ENCODE peak calls at places on chromosomes 6 and 20, in nine cellular contexts. L is AG04449; R is NCI-H2029 treated with DMSO at 0.1 percent for 48 hours; B is stomach; J is SW 1271; A is RPMI8226; S is iPS DF 6.9; O is AG20443; Y is CD8-positive, alpha-beta T cell. M is an unnamed sample.
A peak's percentile ranks its signal among the peaks of the same experiment; 100 is the strongest.

GRCh38 chr20:46523696-46524328 is 10.5 kb upstream of the ZNF334 start:
- DNase-seq in O (no peak), R (no peak), Y (no peak), B (no peak), A (peak; percentile 33), S (no peak), L (no peak), J (no peak), M (no peak)

GRCh38 chr6:146887447-146888077 is 288.8 kb downstream of the ADGB start:
- DNase-seq in J (no peak), S (no peak), Y (no peak), B (no peak), A (no peak), R (no peak), O (no peak), L (no peak), M (no peak)

GRCh38 chr6:28542440-28543293 is 17.0 kb downstream of the GPX5 start:
- DNase-seq in O (peak; percentile 40), A (peak; percentile 85), B (no peak), R (no peak), S (peak; percentile 91), L (peak; percentile 70), Y (peak; percentile 37), J (peak; percentile 77), M (peak; percentile 50)

GRCh38 chr6:87183687-87184086 is 28.3 kb downstream of the ZNF292 start:
- DNase-seq in A (no peak), Y (no peak), R (no peak), J (no peak), O (peak; percentile 14), L (no peak), S (no peak), B (no peak), M (no peak)

GRCh38 chr6:44829811-44830210 is 442.3 kb downstream of the CDC5L start:
- DNase-seq in A (no peak), B (no peak), S (no peak), J (no peak), O (peak; percentile 10), R (no peak), L (no peak), Y (no peak), M (no peak)

GRCh38 chr20:16575390-16576140 is 2.3 kb upstream of the KIF16B start:
- DNase-seq in S (no peak), R (no peak), Y (no peak), L (no peak), A (no peak), O (no peak), J (no peak), B (no peak), M (no peak)

GRCh38 chr20:32480361-32481199 is 104.6 kb downstream of the NOL4L start:
- DNase-seq in Y (no peak), A (no peak), B (no peak), S (no peak), R (no peak), J (no peak), O (no peak), L (no peak), M (no peak)

GRCh38 chr20:24608926-24609667 is 139.7 kb downstream of the SYNDIG1 start:
- DNase-seq in A (no peak), B (no peak), O (no peak), Y (no peak), J (no peak), S (no peak), L (no peak), R (no peak), M (no peak)

GRCh38 chr6:129236110-129236509 is 353.2 kb downstream of the LAMA2 start:
- DNase-seq in Y (no peak), L (no peak), A (peak; percentile 12), J (no peak), B (no peak), R (no peak), O (no peak), S (no peak), M (no peak)

GRCh38 chr20:58545565-58546195 is 30.5 kb upstream of the APCDD1L start:
- DNase-seq in A (no peak), L (no peak), Y (no peak), J (no peak), R (no peak), S (no peak), O (no peak), B (peak; percentile 18), M (no peak)

GRCh38 chr6:53410508-53411258 is 61.9 kb upstream of the ELOVL5 start:
- DNase-seq in O (peak; percentile 65), R (peak; percentile 4), S (peak; percentile 16), J (no peak), B (peak; percentile 33), L (no peak), Y (peak; percentile 66), A (peak; percentile 59), M (peak; percentile 66)

GRCh38 chr6:166307082-166307980 is 861 bp downstream of the PRR18 start:
- DNase-seq in S (no peak), J (no peak), R (no peak), Y (no peak), A (peak; percentile 20), L (no peak), O (peak; percentile 43), B (no peak), M (no peak)

GRCh38 chr6:109445382-109445781 is 4.9 kb downstream of the SMPD2 start:
- DNase-seq in S (no peak), Y (no peak), O (no peak), B (no peak), R (no peak), A (no peak), J (no peak), L (no peak), M (no peak)

GRCh38 chr6:36851149-36851614 is 11.9 kb upstream of the CPNE5 start:
- DNase-seq in B (peak; percentile 49), Y (no peak), S (no peak), A (peak; percentile 69), L (peak; percentile 14), J (no peak), R (peak; percentile 50), O (peak; percentile 81), M (no peak)

GRCh38 chr6:143058987-143059386 is 1.7 kb upstream of the AIG1 start:
- DNase-seq in J (no peak), A (peak; percentile 6), L (no peak), R (no peak), Y (no peak), O (no peak), B (no peak), S (no peak), M (no peak)

GRCh38 chr6:141451508-141452353 is 681.0 kb upstream of the GJE1 start:
- DNase-seq in S (no peak), A (peak; percentile 5), R (no peak), J (peak; percentile 92), B (no peak), L (no peak), Y (no peak), O (peak; percentile 61), M (no peak)

GRCh38 chr6:170166511-170167122 is 124.3 kb downstream of the DLL1 start:
- DNase-seq in B (peak; percentile 85), A (no peak), S (no peak), O (no peak), J (no peak), Y (no peak), R (no peak), L (no peak), M (peak; percentile 78)